ENCODE peak calls at places on chromosomes 2 and 18, in ten cellular contexts. Z is fibroblast of lung; M is IMR-90; L is effector memory CD4-positive, alpha-beta T cell; C is LoVo; P is fibroblast of gingiva; F is AG09319; W is globus pallidus; R is activated naive CD4-positive, alpha-beta T cell treated with anti-CD3 and anti-CD28 coated beads for 36 hours; N is caudate nucleus. Y is an unnamed sample.

GRCh38 chr18:41721103-41721502 is 233.9 kb upstream of the PIK3C3 start:
- DNase-seq in Z (no peak), M (no peak), L (no peak), C (no peak), P (no peak), F (no peak), W (no peak), R (no peak), N (no peak), Y (no peak)

GRCh38 chr2:216553093-216553478 is 54.4 kb downstream of the RPL37A start:
- DNase-seq in Z (peak; percentile 66), M (peak; percentile 78), L (no peak), C (no peak), P (no peak), F (no peak), W (no peak), R (no peak), N (no peak), Y (no peak)

GRCh38 chr18:70377857-70378701 is 89.2 kb downstream of the SOCS6 start:
- DNase-seq in Z (no peak), M (no peak), L (no peak), C (no peak), P (no peak), F (no peak), W (no peak), R (no peak), N (no peak), Y (no peak)

GRCh38 chr2:217746741-217747287 is 256.0 kb downstream of the TNS1 start:
- DNase-seq in Z (peak; percentile 82), M (peak; percentile 61), L (no peak), C (no peak), P (no peak), F (no peak), W (no peak), R (no peak), N (no peak), Y (no peak)

GRCh38 chr2:157075924-157076323 is 181.6 kb upstream of the GALNT5 start:
- DNase-seq in Z (no peak), M (no peak), L (no peak), C (no peak), P (no peak), F (no peak), W (no peak), R (no peak), N (no peak), Y (no peak)

GRCh38 chr2:150729495-150729955 is 242.1 kb upstream of the RND3 start:
- DNase-seq in Z (peak; percentile 23), M (peak; percentile 47), L (no peak), C (no peak), P (no peak), F (no peak), W (no peak), R (no peak), N (no peak), Y (no peak)

GRCh38 chr2:69340101-69340775 is 46.8 kb downstream of the GFPT1 start:
- DNase-seq in Z (peak; percentile 61), M (peak; percentile 56), L (no peak), C (no peak), P (peak; percentile 58), F (no peak), W (no peak), R (no peak), N (no peak), Y (no peak)

GRCh38 chr2:239208470-239209180 is 192.2 kb downstream of the HDAC4 start:
- DNase-seq in Z (no peak), M (no peak), L (no peak), C (no peak), P (no peak), F (no peak), W (no peak), R (no peak), N (no peak), Y (no peak)

GRCh38 chr18:50696929-50697328 is 122.9 kb downstream of the MRO start:
- DNase-seq in Z (no peak), M (no peak), L (no peak), C (no peak), P (no peak), F (no peak), W (no peak), R (no peak), N (no peak), Y (no peak)

GRCh38 chr2:43212931-43213330 is 13.5 kb downstream of the ZFP36L2 start:
- DNase-seq in Z (no peak), M (no peak), L (no peak), C (no peak), P (no peak), F (no peak), W (peak; percentile 57), R (no peak), N (no peak), Y (no peak)

GRCh38 chr2:119694994-119695521 is 16.1 kb downstream of the TMEM177 start:
- DNase-seq in Z (peak; percentile 88), M (peak; percentile 54), L (no peak), C (no peak), P (peak; percentile 66), F (peak; percentile 14), W (no peak), R (peak; percentile 51), N (no peak), Y (no peak)

GRCh38 chr2:181621779-181622490 is 35.0 kb downstream of the CERKL start:
- DNase-seq in Z (no peak), M (no peak), L (no peak), C (no peak), P (no peak), F (no peak), W (no peak), R (no peak), N (no peak), Y (no peak)

GRCh38 chr18:58166278-58166844 is 122.3 kb downstream of the NEDD4L start:
- DNase-seq in Z (no peak), M (no peak), L (no peak), C (no peak), P (no peak), F (no peak), W (no peak), R (no peak), N (no peak), Y (no peak)

GRCh38 chr2:239817011-239817490 is 208.1 kb downstream of the NDUFA10 start:
- DNase-seq in Z (no peak), M (no peak), L (no peak), C (no peak), P (no peak), F (no peak), W (no peak), R (no peak), N (no peak), Y (no peak)

GRCh38 chr2:235834781-235835180 is 333.4 kb downstream of the GBX2 start:
- DNase-seq in Z (no peak), M (no peak), L (no peak), C (no peak), P (no peak), F (no peak), W (no peak), R (no peak), N (no peak), Y (no peak)

GRCh38 chr2:190415251-190415650 is 7.1 kb downstream of the MFSD6 start:
- DNase-seq in Z (no peak), M (no peak), L (no peak), C (no peak), P (no peak), F (no peak), W (no peak), R (no peak), N (no peak), Y (no peak)